ENCODE peak calls at places on chromosome 20, in five cellular contexts. S is endothelial cell of umbilical vein; X is fibroblast of lung; R is body of pancreas; G is CD8-positive, alpha-beta T cell. V is an unnamed sample.
A peak's percentile ranks its signal among the peaks of the same experiment; 100 is the strongest.

GRCh38 chr20:44494266-44494665 is 18.6 kb downstream of the TTPAL start:
- DNase-seq in S (no peak), X (peak; percentile 70), R (no peak), G (no peak), V (no peak)

GRCh38 chr20:24950836-24951525 is 1.9 kb downstream of the CST7 start:
- DNase-seq in S (no peak), X (no peak), R (peak; percentile 6), G (no peak), V (no peak)

GRCh38 chr20:50649587-50649986 is 41.8 kb downstream of the RIPOR3 start:
- DNase-seq in S (no peak), X (no peak), R (no peak), G (no peak), V (no peak)

GRCh38 chr20:53074811-53075314 is 102.7 kb downstream of the TSHZ2 start:
- DNase-seq in S (no peak), X (peak; percentile 33), R (no peak), G (no peak), V (no peak)

GRCh38 chr20:52438326-52438963 is 246.9 kb upstream of the ZFP64 start:
- DNase-seq in S (no peak), X (no peak), R (no peak), G (no peak), V (no peak)

GRCh38 chr20:49028684-49029083 is 17.4 kb upstream of the CSE1L start:
- DNase-seq in S (no peak), X (peak; percentile 11), R (no peak), G (no peak), V (peak; percentile 48)

GRCh38 chr20:49422176-49422575 is 60.3 kb downstream of the KCNB1 start:
- DNase-seq in S (no peak), X (no peak), R (no peak), G (no peak), V (no peak)

GRCh38 chr20:60138263-60139127 is 180.3 kb downstream of the CDH26 start:
- DNase-seq in S (no peak), X (peak; percentile 18), R (peak; percentile 43), G (peak; percentile 13), V (peak; percentile 85)

GRCh38 chr20:57503035-57503658 is 21.8 kb downstream of the CTCFL start:
- DNase-seq in S (no peak), X (no peak), R (no peak), G (no peak), V (no peak)

GRCh38 chr20:52103911-52104545 is 87.6 kb downstream of the ZFP64 start:
- DNase-seq in S (peak; percentile 27), X (peak; percentile 24), R (no peak), G (no peak), V (peak; percentile 42)

GRCh38 chr20:20505554-20505953 is 137.7 kb downstream of the INSM1 start:
- DNase-seq in S (no peak), X (no peak), R (no peak), G (no peak), V (no peak)

GRCh38 chr20:46333136-46333991 is 25.1 kb upstream of the CDH22 start:
- DNase-seq in S (no peak), X (no peak), R (no peak), G (no peak), V (no peak)

GRCh38 chr20:57622579-57623381 is 2.6 kb upstream of the ZBP1 start:
- DNase-seq in S (peak; percentile 58), X (peak; percentile 13), R (peak; percentile 61), G (peak; percentile 59), V (peak; percentile 50)

GRCh38 chr20:48708630-48709029 is 119.2 kb downstream of the PREX1 start:
- DNase-seq in S (no peak), X (no peak), R (no peak), G (no peak), V (no peak)

GRCh38 chr20:36591854-36592641 is 13.5 kb upstream of the RAB5IF start:
- DNase-seq in S (no peak), X (peak; percentile 60), R (no peak), G (no peak), V (peak; percentile 65)

GRCh38 chr20:44606725-44607441 is 24.5 kb downstream of the PKIG start:
- DNase-seq in S (no peak), X (no peak), R (no peak), G (no peak), V (no peak)

GRCh38 chr20:3326779-3327521 is 80.5 kb downstream of the DNAAF9 start:
- DNase-seq in S (no peak), X (no peak), R (no peak), G (no peak), V (no peak)

DNA sequence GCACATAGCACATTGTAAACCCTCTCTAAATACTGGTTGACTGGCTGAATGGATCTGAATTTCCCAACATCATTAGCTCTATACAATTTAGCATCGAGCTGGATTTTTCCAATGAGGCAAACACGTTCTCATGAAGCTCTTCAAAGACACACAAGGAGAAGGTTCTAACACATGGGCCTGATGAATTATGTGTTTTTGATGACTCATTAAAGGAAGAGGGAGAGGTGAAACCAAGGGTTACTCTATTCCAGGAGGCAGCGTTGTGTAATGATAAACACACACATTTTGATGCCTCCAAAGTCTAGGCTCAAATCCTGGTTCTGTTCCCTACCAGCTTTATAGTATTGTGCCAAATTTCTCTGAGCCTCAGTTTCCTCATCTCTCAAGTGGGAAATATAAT is 84.3 kb downstream of the PFDN4 start:
- DNase-seq in S (peak; percentile 61), X (peak; percentile 75), R (no peak), G (no peak), V (no peak)
- H3K4me1 ChIP-seq in S (no peaks in the 10 kb centered on the region), X (no peaks in the 10 kb centered on the region), R (peaks cover 5% of the 10 kb centered on the region), G (no peaks in the 10 kb centered on the region), V (peaks cover 7% of the 10 kb centered on the region)

GRCh38 chr20:41072919-41073318 is 44.3 kb downstream of the TOP1 start:
- DNase-seq in S (peak; percentile 87), X (no peak), R (no peak), G (no peak), V (no peak)
- TF ChIP-seq CTCF in S (no peak), X (no peak), R (no peak), G (no peak), V (no peak)

GRCh38 chr20:58896820-58897219 is 44.3 kb downstream of the GNAS start:
- DNase-seq in S (no peak), X (no peak), R (no peak), G (no peak), V (no peak)

GRCh38 chr20:58897493-58897892 is 45.0 kb downstream of the GNAS start:
- DNase-seq in S (no peak), X (no peak), R (no peak), G (no peak), V (no peak)

GRCh38 chr20:58900292-58900931 is 47.9 kb downstream of the GNAS start:
- DNase-seq in S (no peak), X (peak; percentile 17), R (no peak), G (no peak), V (no peak)

GRCh38 chr20:58899518-58899917 is 47.0 kb downstream of the GNAS start:
- DNase-seq in S (no peak), X (no peak), R (no peak), G (no peak), V (no peak)

DNA sequence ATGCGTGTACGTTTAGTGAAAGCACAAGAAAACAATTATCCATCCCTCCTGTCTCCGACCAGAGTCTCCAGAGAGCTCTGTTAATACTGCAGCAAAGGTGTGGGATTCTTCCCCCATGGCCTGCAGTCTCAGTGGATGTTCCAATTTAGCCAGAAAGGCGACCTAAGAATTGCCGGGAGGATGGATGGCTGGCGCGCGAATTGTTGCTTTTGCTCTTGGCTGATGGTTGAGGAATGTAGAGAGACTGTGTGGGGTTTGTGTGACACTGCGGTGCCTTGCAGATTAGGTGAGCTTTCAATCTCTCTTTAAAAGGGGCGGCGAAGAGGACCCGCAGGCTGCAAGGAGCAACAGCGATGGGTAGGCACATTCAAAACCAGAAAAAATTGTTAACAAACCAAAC is 46.1 kb downstream of the GNAS start:
- DNase-seq in S (no peak), X (no peak), R (no peak), G (no peak), V (no peak)
- H3K4me1 ChIP-seq in S (peaks cover 46% of the 10 kb centered on the region), X (peaks cover 20% of the 10 kb centered on the region), R (peaks cover 54% of the 10 kb centered on the region), G (peaks cover 47% of the 10 kb centered on the region), V (peaks cover 62% of the 10 kb centered on the region)

DNA sequence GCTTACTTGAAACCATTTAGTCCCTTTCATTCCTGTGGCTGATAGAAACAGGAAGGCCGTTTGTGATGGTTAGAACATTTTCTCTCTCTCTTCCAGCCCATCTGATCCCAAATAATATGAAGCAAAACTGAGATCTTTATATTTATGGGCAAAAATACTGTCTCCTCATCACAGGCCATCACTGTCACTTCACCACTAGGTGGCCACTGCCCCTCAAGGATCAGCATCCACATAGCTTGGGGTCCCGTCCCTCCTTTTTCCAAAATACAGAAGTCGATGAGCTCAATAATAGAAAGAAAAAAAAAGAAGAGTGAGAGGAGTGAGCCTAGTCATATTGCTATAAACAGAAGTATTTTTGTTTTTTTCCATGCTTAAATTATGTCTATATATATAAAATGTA is 46.4 kb upstream of the LAMP5 start:
- DNase-seq in S (no peak), X (no peak), R (no peak), G (no peak), V (peak; percentile 25)
- TF ChIP-seq CTCF in S (peak; percentile 48), X (peak; percentile 40), R (no peak), G (no peak), V (peak; percentile 80)

GRCh38 chr20:5910192-5910591 is 40.1 kb downstream of the TRMT6 start:
- DNase-seq in S (no peak), X (no peak), R (no peak), G (no peak), V (no peak)

GRCh38 chr20:5914859-5915258 is 35.5 kb downstream of the TRMT6 start:
- DNase-seq in S (no peak), X (no peak), R (no peak), G (no peak), V (no peak)

GRCh38 chr20:5913166-5913565 is 37.2 kb downstream of the TRMT6 start:
- DNase-seq in S (no peak), X (no peak), R (no peak), G (no peak), V (no peak)

GRCh38 chr20:5908981-5909380 is 41.4 kb downstream of the TRMT6 start:
- DNase-seq in S (no peak), X (no peak), R (no peak), G (no peak), V (no peak)
- H3K4me1 ChIP-seq in S (peaks cover 7% of the 10 kb centered on the region), X (peaks cover 3% of the 10 kb centered on the region), R (peaks cover 10% of the 10 kb centered on the region), G (peaks cover 5% of the 10 kb centered on the region), V (peaks cover 5% of the 10 kb centered on the region)